ENCODE peak calls at places on chromosomes 6 and 20, in six cellular contexts. K, N, S, V, D and G are unnamed samples. For H3K4me1, the result is how much of the 10 kb centered on the place peaks cover.

GRCh38 chr6:53359843-53360834 is 11.4 kb upstream of the ELOVL5 start:
- DNase-seq in V (no peak), D (no peak), N (no peak), S (no peak), K (no peak), G (peak)

GRCh38 chr6:134235937-134236751 is 81.8 kb downstream of the SGK1 start:
- DNase-seq in K (no peak), V (peak), S (no peak), D (no peak), N (no peak), G (no peak)

GRCh38 chr6:114432380-114432779 is 89.6 kb upstream of the HS3ST5 start:
- DNase-seq in S (no peak), N (no peak), K (no peak), D (no peak), V (no peak), G (no peak)

GRCh38 chr6:11245406-11245990 is 13.0 kb upstream of the NEDD9 start:
- DNase-seq in S (no peak), K (no peak), D (no peak), V (no peak), N (no peak), G (no peak)

GRCh38 chr6:17486680-17487079 is 93.3 kb downstream of the CAP2 start:
- DNase-seq in N (no peak), V (no peak), D (no peak), K (no peak), S (no peak), G (no peak)

GRCh38 chr20:63215101-63216040 is 560 bp downstream of the YTHDF1 start:
- DNase-seq in V (peak), D (no peak), N (peak), K (peak), S (no peak), G (no peak)

GRCh38 chr6:89037156-89037900 is 43.2 kb upstream of the PNRC1 start:
- DNase-seq in V (no peak), D (no peak), S (no peak), K (no peak), N (no peak), G (no peak)

GRCh38 chr20:35560105-35560511 is 18.2 kb downstream of the ERGIC3 start:
- DNase-seq in D (no peak), V (peak), K (peak), S (no peak), N (no peak), G (no peak)

GRCh38 chr6:32854376-32855178 is 585 bp downstream of the PSMB9 start:
- DNase-seq in D (peak), S (peak), N (no peak), V (no peak), K (peak), G (peak)

GRCh38 chr6:163547287-163547686 is 132.8 kb downstream of the QKI start:
- DNase-seq in V (no peak), S (no peak), N (no peak), K (no peak), D (no peak), G (no peak)

GRCh38 chr6:132907915-132908314 is 93.5 kb downstream of the RPS12 start:
- DNase-seq in D (no peak), K (no peak), N (no peak), S (no peak), V (no peak), G (no peak)

GRCh38 chr6:12420626-12421025 is 130.5 kb downstream of the EDN1 start:
- DNase-seq in V (no peak), N (no peak), S (no peak), K (no peak), D (no peak), G (no peak)

GRCh38 chr20:36307412-36308317 is 1.5 kb downstream of the DLGAP4 start:
- DNase-seq in K (no peak), N (no peak), V (no peak), S (no peak), D (no peak), G (no peak)

GRCh38 chr20:46406986-46407670 is 713 bp upstream of the ELMO2 start:
- DNase-seq in D (peak), K (peak), S (peak), N (peak), V (no peak), G (peak)

GRCh38 chr6:26187981-26188635 is 100.9 kb downstream of the HFE start:
- DNase-seq in V (no peak), S (no peak), D (no peak), K (peak), N (no peak), G (no peak)

GRCh38 chr6:168605964-168606363 is 165.0 kb downstream of the SMOC2 start:
- DNase-seq in K (no peak), N (no peak), V (no peak), D (no peak), S (no peak), G (no peak)

GRCh38 chr6:53879608-53880007 is 84.8 kb downstream of the LRRC1 start:
- DNase-seq in D (no peak), N (no peak), K (no peak), V (no peak), S (no peak), G (no peak)

GRCh38 chr20:44702776-44703175 is 12.4 kb upstream of the CCN5 start:
- DNase-seq in V (no peak), K (peak), D (peak), S (no peak), N (peak), G (no peak)

GRCh38 chr20:5133998-5134397 is 7.2 kb downstream of the CDS2 start:
- DNase-seq in S (no peak), K (no peak), V (no peak), N (no peak), D (peak), G (no peak)

GRCh38 chr6:118356054-118356453 is 192.0 kb upstream of the PLN start:
- DNase-seq in S (no peak), K (no peak), D (no peak), V (no peak), N (no peak), G (no peak)

GRCh38 chr6:17102258-17102870 is 514 bp downstream of the STMND1 start:
- DNase-seq in V (no peak), N (no peak), K (peak), S (no peak), D (no peak), G (no peak)

GRCh38 chr6:130322673-130323268 is 43.0 kb upstream of the TMEM200A start:
- DNase-seq in V (peak), N (no peak), K (peak), D (no peak), S (peak), G (peak)

GRCh38 chr6:163965426-163966348 is 551.2 kb downstream of the QKI start:
- DNase-seq in V (no peak), N (no peak), S (no peak), D (no peak), K (no peak), G (no peak)

GRCh38 chr6:108651287-108651686 is 90.6 kb downstream of the FOXO3 start:
- DNase-seq in N (no peak), K (no peak), V (no peak), S (no peak), D (no peak), G (no peak)

GRCh38 chr6:108652375-108652774 is 91.7 kb downstream of the FOXO3 start:
- DNase-seq in V (no peak), K (no peak), S (no peak), N (no peak), D (no peak), G (no peak)

GRCh38 chr6:108650325-108650724 is 89.6 kb downstream of the FOXO3 start:
- DNase-seq in K (no peak), N (no peak), D (no peak), V (peak), S (no peak), G (no peak)

GRCh38 chr6:108651781-108652227 is 91.1 kb downstream of the FOXO3 start:
- DNase-seq in N (no peak), K (no peak), V (no peak), S (no peak), D (no peak), G (no peak)

GRCh38 chr6:108650781-108651180 is 90.1 kb downstream of the FOXO3 start:
- DNase-seq in K (no peak), D (no peak), S (no peak), N (no peak), V (peak), G (no peak)
- H3K4me1 ChIP-seq in K (under half), D (half or more), S (under half), N (half or more), V (half or more), G (under half)

GRCh38 chr6:71410164-71410566 is 121.6 kb downstream of the OGFRL1 start:
- DNase-seq in D (no peak), K (no peak), N (no peak), S (no peak), V (peak), G (no peak)

GRCh38 chr6:71410681-71411080 is 122.1 kb downstream of the OGFRL1 start:
- DNase-seq in V (no peak), N (no peak), D (no peak), S (no peak), K (no peak), G (no peak)

GRCh38 chr6:71414486-71414885 is 125.9 kb downstream of the OGFRL1 start:
- DNase-seq in D (no peak), N (no peak), V (no peak), S (no peak), K (no peak), G (no peak)

GRCh38 chr6:71411882-71412281 is 123.3 kb downstream of the OGFRL1 start:
- DNase-seq in K (no peak), S (no peak), D (no peak), N (no peak), V (no peak), G (no peak)

GRCh38 chr6:71412559-71412958 is 123.9 kb downstream of the OGFRL1 start:
- DNase-seq in D (no peak), N (no peak), K (no peak), V (no peak), S (no peak), G (no peak)
- H3K27ac ChIP-seq in D (peak), N (no peak), K (no peak), V (no peak), S (no peak), G (no peak)

DNA sequence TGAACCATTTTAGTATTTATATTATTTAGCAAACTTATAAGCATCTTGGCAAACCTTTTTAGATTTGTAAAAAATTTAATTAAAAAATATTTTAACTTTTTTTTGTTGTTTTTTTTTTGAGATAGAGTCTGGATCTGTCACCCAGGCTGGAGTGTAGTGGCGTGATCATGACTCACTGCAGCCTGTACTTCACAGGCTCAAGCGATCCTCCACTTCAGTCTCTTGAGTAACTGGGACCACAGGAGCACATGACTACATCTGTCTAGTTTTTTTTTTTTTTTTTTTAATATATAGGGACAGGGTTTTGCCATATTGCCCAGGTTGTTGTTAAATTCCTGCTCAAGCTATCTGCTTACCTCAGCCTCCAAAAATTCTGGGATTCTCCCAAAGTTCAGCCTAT is 161.1 kb downstream of the EYS start:
- DNase-seq in K (no peak), V (no peak), S (no peak), N (no peak), D (no peak), G (no peak)
- H3K4me1 ChIP-seq in K (under half), V (under half), S (under half), N (under half), D (under half), G (under half)

GRCh38 chr6:128112494-128112893 is 211.6 kb upstream of the THEMIS start:
- DNase-seq in N (no peak), S (no peak), D (no peak), V (no peak), K (no peak), G (no peak)
- H3K27ac ChIP-seq in N (no peak), S (peak), D (no peak), V (no peak), K (peak), G (no peak)

DNA sequence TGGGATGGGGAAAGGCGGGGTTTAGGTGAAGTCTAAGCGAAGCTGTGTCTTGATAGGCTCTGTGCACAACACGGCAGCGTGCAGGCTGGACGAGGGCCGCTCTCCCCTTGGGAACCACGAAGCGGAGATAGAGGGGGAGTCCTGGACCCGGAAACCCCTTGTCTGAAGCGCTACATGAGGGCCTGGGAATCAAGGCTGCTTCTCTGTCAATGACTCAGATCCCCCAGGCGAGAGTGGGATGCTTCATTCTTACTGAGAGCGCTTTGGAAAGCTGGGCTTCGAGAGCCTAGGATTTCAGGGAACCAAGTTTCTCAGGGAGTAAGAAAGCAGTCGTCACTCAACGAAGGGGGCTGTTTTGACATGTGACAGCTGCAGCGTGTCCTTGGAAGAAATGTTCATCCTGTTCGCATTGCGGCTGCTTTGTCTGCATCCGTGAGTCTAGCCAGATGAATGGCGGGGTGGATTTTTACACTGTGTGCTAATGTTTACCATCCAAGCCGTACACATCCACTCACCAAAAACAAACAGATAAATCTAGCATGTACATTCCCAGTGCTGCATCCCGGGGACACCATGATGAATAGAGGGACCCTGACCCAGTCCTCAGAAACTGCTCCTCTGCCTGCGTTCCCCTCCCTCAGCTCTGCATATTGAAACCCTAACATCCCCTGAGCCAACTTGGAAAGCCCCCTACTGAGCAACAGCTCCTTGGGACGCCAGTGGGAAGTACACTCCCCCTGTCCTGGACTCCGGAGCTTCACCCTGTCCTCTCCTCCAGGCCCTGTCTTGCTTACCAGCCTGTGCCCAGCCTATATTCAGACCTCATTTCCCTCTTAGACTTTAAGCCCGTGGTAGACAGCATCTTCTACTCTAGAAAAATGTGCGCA is 24.5 kb upstream of the RTF2 start:
- DNase-seq in K (no peak), V (peak), N (peak), S (no peak), D (no peak), G (no peak)
- H3K4me1 ChIP-seq in K (under half), V (under half), N (under half), S (under half), D (under half), G (under half)

GRCh38 chr6:125076482-125076742 is 77.2 kb upstream of the TPD52L1 start:
- DNase-seq in D (no peak), N (no peak), S (no peak), V (no peak), K (no peak), G (no peak)

GRCh38 chr6:125074120-125074519 is 79.5 kb upstream of the TPD52L1 start:
- DNase-seq in D (no peak), N (no peak), V (no peak), S (no peak), K (no peak), G (no peak)

GRCh38 chr6:125077453-125077852 is 76.1 kb upstream of the TPD52L1 start:
- DNase-seq in N (no peak), S (no peak), D (no peak), K (no peak), V (no peak), G (no peak)

GRCh38 chr6:125073071-125073470 is 80.5 kb upstream of the TPD52L1 start:
- DNase-seq in V (no peak), S (no peak), N (no peak), D (no peak), K (no peak), G (no peak)

DNA sequence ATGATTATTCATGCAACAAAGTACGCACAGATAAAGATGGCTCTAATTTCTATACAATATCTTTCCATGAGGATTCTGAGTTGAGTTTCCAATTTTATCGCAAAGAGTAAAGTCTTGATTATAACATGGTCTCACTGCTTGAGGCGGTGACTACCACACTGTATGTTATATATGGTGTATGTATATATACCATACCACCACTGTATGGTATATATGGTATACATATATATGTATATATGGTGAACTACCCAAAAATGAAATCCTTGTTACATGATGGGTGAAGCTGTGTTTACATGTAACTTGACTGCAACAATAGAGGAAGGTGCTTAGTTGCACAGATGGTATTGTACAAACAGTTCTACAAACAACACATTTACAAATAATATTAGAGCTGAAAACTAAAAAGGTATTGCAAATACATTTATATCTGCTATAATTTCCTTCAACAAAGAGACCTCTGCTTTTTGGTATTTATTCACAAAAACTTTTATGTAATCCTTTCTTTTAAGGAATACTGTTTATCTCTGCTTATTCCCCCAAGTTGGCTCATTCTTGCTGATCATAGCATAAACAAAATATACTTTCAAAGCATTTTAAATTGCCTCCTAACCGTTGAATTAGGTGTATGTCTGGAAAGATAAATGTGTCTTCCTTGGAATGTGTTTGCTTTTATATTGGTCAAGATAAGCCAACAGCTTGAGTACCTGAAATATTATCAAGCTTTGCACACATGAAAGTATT is 77.7 kb upstream of the TPD52L1 start:
- DNase-seq in K (no peak), D (no peak), V (no peak), N (no peak), S (no peak), G (no peak)
- H3K27ac ChIP-seq in K (no peak), D (no peak), V (no peak), N (no peak), S (no peak), G (no peak)